ENCODE peak calls at places on chromosomes 12 and 14, in five cellular contexts. X is neuronal stem cell, O is H9, V is trophoblast cell, H is H1. D is an unnamed sample.

GRCh38 chr12:123064885-123065619 is 84.6 kb downstream of the ARL6IP4 start:
- DNase-seq in H (no peak), V (no peak), O (no peak), X (no peak), D (no peak)

GRCh38 chr12:2057041-2057792 is 4.4 kb downstream of the CACNA1C start:
- DNase-seq in X (peak; percentile 85), O (peak; percentile 96), H (peak; percentile 99), V (no peak), D (peak; percentile 65)

GRCh38 chr14:105395538-105395854 is 2.8 kb upstream of the TEX22 start:
- DNase-seq in V (no peak), X (no peak), H (no peak), O (no peak), D (no peak)

GRCh38 chr12:58202933-58203713 is 261.8 kb downstream of the ATP23 start:
- DNase-seq in H (no peak), X (no peak), O (no peak), V (no peak), D (no peak)

GRCh38 chr14:101360045-101360931 is 201.0 kb upstream of the DIO3 start:
- DNase-seq in O (no peak), X (no peak), H (no peak), V (no peak), D (no peak)

GRCh38 chr14:95402612-95403011 is 82.9 kb upstream of the CLMN start:
- DNase-seq in V (no peak), X (no peak), H (no peak), O (no peak), D (no peak)

GRCh38 chr12:97359291-97359690 is 103.3 kb upstream of the RMST start:
- DNase-seq in X (no peak), V (no peak), O (no peak), H (no peak), D (no peak)

GRCh38 chr14:101743701-101744100 is 17.8 kb upstream of the PPP2R5C start:
- DNase-seq in V (no peak), O (no peak), X (no peak), H (no peak), D (no peak)

GRCh38 chr14:57383125-57383524 is 7.3 kb upstream of the NAA30 start:
- DNase-seq in V (no peak), H (no peak), O (no peak), X (no peak), D (peak; percentile 25)
- H3K18ac ChIP-seq in V (no peak overlapping the region), H (no peak overlapping the region), O (no peak overlapping the region), X (no peak overlapping the region), D (no peak overlapping the region)

GRCh38 chr14:22047105-22047504 is 373.5 kb upstream of the OR4E1 start:
- DNase-seq in H (no peak), O (peak; percentile 46), V (no peak), X (peak; percentile 43), D (no peak)
- H3K4ac ChIP-seq in H (no peak overlapping the region), O (no peak overlapping the region), V (no peak overlapping the region), X (no peak overlapping the region), D (no peak overlapping the region)

GRCh38 chr12:113114447-113115178 is 20.9 kb downstream of the RASAL1 start:
- DNase-seq in O (no peak), X (no peak), V (no peak), H (no peak), D (no peak)

GRCh38 chr12:113113397-113113796 is 22.2 kb downstream of the RASAL1 start:
- DNase-seq in H (no peak), O (no peak), V (no peak), X (no peak), D (no peak)

GRCh38 chr12:113109872-113110623 is 25.5 kb downstream of the RASAL1 start:
- DNase-seq in X (no peak), V (no peak), O (no peak), H (no peak), D (no peak)

GRCh38 chr12:113111247-113111646 is 24.3 kb downstream of the RASAL1 start:
- DNase-seq in V (no peak), O (no peak), H (no peak), X (no peak), D (no peak)

GRCh38 chr12:113112043-113112899 is 23.3 kb downstream of the RASAL1 start:
- DNase-seq in O (no peak), V (no peak), X (no peak), H (no peak), D (no peak)
- H2BK12ac ChIP-seq in O (no peak overlapping the region), V (no peak overlapping the region), X (no peak overlapping the region), H (no peak overlapping the region), D (no peak overlapping the region)

GRCh38 chr12:19946549-19946948 is 421.8 kb upstream of the PDE3A start:
- DNase-seq in X (no peak), V (peak; percentile 8), H (no peak), O (no peak), D (peak; percentile 96)
- H3K18ac ChIP-seq in X (no peak overlapping the region), V (no peak overlapping the region), H (no peak overlapping the region), O (no peak overlapping the region), D (no peak overlapping the region)

GRCh38 chr12:54595471-54595870 is 7.0 kb upstream of the PPP1R1A start:
- DNase-seq in O (no peak), H (no peak), X (no peak), V (no peak), D (no peak)
- H3K4ac ChIP-seq in O (no peak overlapping the region), H (no peak overlapping the region), X (no peak overlapping the region), V (no peak overlapping the region), D (no peak overlapping the region)

GRCh38 chr12:95699579-95699978 is 91.0 kb downstream of the NTN4 start:
- DNase-seq in O (no peak), V (no peak), H (no peak), X (no peak), D (no peak)

GRCh38 chr12:95701275-95701674 is 89.3 kb downstream of the NTN4 start:
- DNase-seq in X (no peak), O (no peak), H (no peak), V (no peak), D (peak; percentile 6)

GRCh38 chr12:95701722-95702418 is 88.7 kb downstream of the NTN4 start:
- DNase-seq in X (no peak), V (no peak), O (no peak), H (no peak), D (no peak)

GRCh38 chr12:95703986-95704385 is 86.6 kb downstream of the NTN4 start:
- DNase-seq in X (no peak), H (no peak), V (no peak), O (no peak), D (no peak)

DNA sequence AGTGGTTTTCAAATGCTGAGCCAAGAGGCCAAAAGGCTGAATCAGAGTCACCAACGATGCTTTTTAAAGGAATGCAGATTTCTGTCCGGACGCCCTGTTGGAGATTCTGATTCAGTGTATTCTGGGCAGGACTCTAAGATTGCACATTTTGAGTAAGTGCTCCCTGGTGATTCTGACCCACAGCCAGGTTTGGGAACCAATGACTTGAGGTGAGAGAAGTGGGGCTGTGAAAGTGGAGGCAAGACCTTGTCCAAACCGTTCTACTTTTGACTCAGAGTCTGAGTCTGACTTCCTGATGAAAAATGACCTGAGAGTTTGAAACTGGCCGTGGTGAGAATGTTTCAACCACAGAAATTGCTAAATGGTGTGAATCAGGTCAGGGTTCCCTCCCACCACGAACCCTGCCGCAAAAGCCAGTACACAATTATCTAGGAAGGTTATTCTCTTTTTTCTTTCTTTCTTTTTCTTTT is 90.2 kb downstream of the NTN4 start:
- DNase-seq in V (peak; percentile 41), H (no peak), X (no peak), O (no peak), D (peak; percentile 47)
- H2BK12ac ChIP-seq in V (no peak overlapping the region), H (no peak overlapping the region), X (no peak overlapping the region), O (no peak overlapping the region), D (no peak overlapping the region)

GRCh38 chr12:12399161-12399560 is 42.3 kb downstream of the BORCS5 start:
- DNase-seq in O (no peak), V (no peak), X (no peak), H (no peak), D (no peak)
- H3K18ac ChIP-seq in O (no peak overlapping the region), V (no peak overlapping the region), X (no peak overlapping the region), H (no peak overlapping the region), D (no peak overlapping the region)

GRCh38 chr14:103456167-103456835 is 66.3 kb downstream of the CKB start:
- DNase-seq in O (no peak), V (no peak), H (no peak), X (no peak), D (peak; percentile 37)
- H3K4ac ChIP-seq in O (no peak overlapping the region), V (no peak overlapping the region), H (no peak overlapping the region), X (no peak overlapping the region), D (peak overlapping the region; percentile 41)

D was measured in mesenchymal stem cell.